ENCODE peak calls at places on chromosomes 16 and 17, in seven cellular contexts. W, S, H, V, P, E and N are unnamed samples. For H3K36me3 and H3K4me1, the result is how much of the 10 kb centered on the place peaks cover.

GRCh38 chr17:30378191-30378796 is 433 bp upstream of the CPD start:
- DNase-seq in W (no peak), S (peak), H (peak), V (peak), P (peak), E (peak), N (no peak)

GRCh38 chr17:12631076-12631475 is 34.6 kb upstream of the MYOCD start:
- DNase-seq in W (no peak), S (no peak), H (no peak), V (no peak), P (no peak), E (no peak), N (no peak)

GRCh38 chr17:77834170-77835115 is 124.1 kb upstream of the TNRC6C start:
- DNase-seq in W (no peak), S (peak), H (peak), V (no peak), P (no peak), E (peak), N (peak)

GRCh38 chr17:35467824-35468223 is 19.3 kb upstream of the SLFN13 start:
- DNase-seq in W (no peak), S (no peak), H (no peak), V (no peak), P (peak), E (no peak), N (no peak)

GRCh38 chr16:66899945-66900688 is 18.6 kb downstream of the CDH16 start:
- DNase-seq in W (no peak), S (peak), H (peak), V (peak), P (no peak), E (peak), N (peak)

GRCh38 chr16:10978846-10979446 is 34.6 kb downstream of the CLEC16A start:
- DNase-seq in W (no peak), S (no peak), H (no peak), V (no peak), P (no peak), E (no peak), N (no peak)

GRCh38 chr17:3983945-3984484 is 19.8 kb upstream of the ATP2A3 start:
- DNase-seq in W (no peak), S (peak), H (no peak), V (no peak), P (no peak), E (peak), N (peak)

GRCh38 chr16:15907863-15908478 is 19.6 kb upstream of the CEP20 start:
- DNase-seq in W (peak), S (no peak), H (no peak), V (peak), P (peak), E (peak), N (peak)

GRCh38 chr17:65467156-65467555 is 94.3 kb downstream of the AXIN2 start:
- DNase-seq in W (peak), S (no peak), H (no peak), V (no peak), P (no peak), E (no peak), N (no peak)

GRCh38 chr17:8857919-8858318 is 9.6 kb downstream of the PIK3R6 start:
- DNase-seq in W (no peak), S (peak), H (no peak), V (no peak), P (peak), E (peak), N (peak)

GRCh38 chr17:10702574-10702973 is 5.2 kb downstream of the ADPRM start:
- DNase-seq in W (no peak), S (no peak), H (no peak), V (no peak), P (no peak), E (peak), N (no peak)

GRCh38 chr16:57788951-57789350 is 13.3 kb downstream of the KIFC3 start:
- DNase-seq in W (no peak), S (no peak), H (no peak), V (no peak), P (no peak), E (no peak), N (no peak)

GRCh38 chr17:79000396-79001189 is 9.0 kb downstream of the CANT1 start:
- DNase-seq in W (no peak), S (no peak), H (no peak), V (no peak), P (no peak), E (no peak), N (no peak)

GRCh38 chr17:82170412-82170961 is 42.2 kb downstream of the CCDC57 start:
- DNase-seq in W (no peak), S (no peak), H (no peak), V (no peak), P (no peak), E (no peak), N (no peak)

GRCh38 chr16:23079683-23080221 is 69.5 kb downstream of the USP31 start:
- DNase-seq in W (no peak), S (no peak), H (peak), V (peak), P (no peak), E (no peak), N (no peak)
- H3K36me3 ChIP-seq in W (half or more), S (under half), H (under half), V (under half), P (under half), E (under half), N (under half)

DNA sequence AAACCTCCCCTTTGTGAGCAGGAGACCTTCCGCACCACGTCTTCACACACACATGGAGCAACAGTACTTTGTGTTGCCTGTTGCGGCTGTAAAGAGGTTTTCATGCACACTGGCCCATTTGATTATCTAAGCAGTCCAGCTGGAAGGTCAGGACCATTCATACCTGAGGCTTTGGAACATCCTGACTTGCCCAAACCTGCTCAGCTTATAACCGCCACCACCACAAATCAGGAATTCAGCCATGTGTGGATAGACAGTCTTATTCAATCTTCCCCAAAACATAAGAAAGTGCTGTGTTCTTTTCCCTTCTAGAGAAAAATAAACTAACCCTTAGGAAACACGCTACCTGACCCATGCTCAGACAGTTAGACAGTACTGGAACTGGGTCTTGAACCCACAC is 81.6 kb upstream of the XYLT1 start:
- DNase-seq in W (no peak), S (no peak), H (no peak), V (no peak), P (no peak), E (no peak), N (no peak)
- H3K27ac ChIP-seq in W (no peak), S (no peak), H (no peak), V (no peak), P (no peak), E (no peak), N (no peak)

GRCh38 chr17:38596651-38597050 is 9.1 kb downstream of the SRCIN1 start:
- DNase-seq in W (no peak), S (no peak), H (no peak), V (no peak), P (no peak), E (no peak), N (no peak)
- H3K4me1 ChIP-seq in W (under half), S (under half), H (under half), V (under half), P (under half), E (under half), N (under half)

GRCh38 chr17:48060249-48060648 is 12.1 kb downstream of the NFE2L1 start:
- DNase-seq in W (no peak), S (no peak), H (no peak), V (no peak), P (no peak), E (no peak), N (no peak)
- H3K36me3 ChIP-seq in W (half or more), S (under half), H (under half), V (under half), P (half or more), E (half or more), N (half or more)

DNA sequence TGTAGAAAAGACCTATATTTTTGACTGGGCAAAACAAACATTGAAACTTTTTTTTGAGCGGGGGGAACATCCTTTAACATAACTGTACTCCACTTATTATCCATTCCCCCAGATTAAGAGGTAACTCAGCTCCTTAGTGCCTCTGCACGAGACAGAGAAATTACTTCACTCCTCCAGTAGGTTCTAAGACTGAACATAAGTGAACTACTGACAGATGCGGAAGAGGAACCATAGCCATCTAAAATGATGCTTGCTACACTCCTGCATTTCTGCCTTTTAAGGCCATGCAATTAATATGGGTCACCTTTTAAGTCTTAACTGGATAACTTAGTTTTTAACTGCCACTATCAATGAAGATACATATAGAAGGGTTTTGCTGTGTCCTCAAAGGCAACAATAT is 9.5 kb downstream of the CRYBA1 start:
- DNase-seq in W (no peak), S (no peak), H (no peak), V (no peak), P (no peak), E (no peak), N (no peak)
- H3K27ac ChIP-seq in W (no peak), S (no peak), H (no peak), V (no peak), P (no peak), E (no peak), N (no peak)

GRCh38 chr17:55304171-55304859 is 39.6 kb downstream of the HLF start:
- DNase-seq in W (no peak), S (no peak), H (no peak), V (no peak), P (no peak), E (no peak), N (no peak)
- H3K4me1 ChIP-seq in W (under half), S (under half), H (under half), V (under half), P (under half), E (under half), N (under half)

DNA sequence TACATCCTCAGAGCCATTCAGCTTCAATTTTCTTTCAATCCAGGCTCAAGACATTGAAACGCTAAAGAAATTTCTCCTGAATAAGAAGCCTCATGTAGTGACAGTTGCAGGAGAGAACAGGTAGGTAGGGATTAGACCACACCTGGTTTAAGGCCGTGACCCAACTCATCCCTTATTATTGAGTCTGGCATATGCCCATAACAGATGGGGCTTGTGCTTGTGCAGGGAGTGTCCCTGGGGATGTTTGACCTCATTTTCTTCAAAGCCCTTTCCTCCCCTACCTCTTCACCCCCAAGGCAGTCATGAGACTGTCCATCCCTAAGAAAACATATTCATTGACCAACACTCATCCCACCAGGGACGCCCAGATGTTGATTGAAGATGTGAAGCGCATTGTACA is 24.3 kb downstream of the SUPT6H start:
- DNase-seq in W (no peak), S (no peak), H (no peak), V (no peak), P (no peak), E (no peak), N (no peak)
- H3K36me3 ChIP-seq in W (half or more), S (half or more), H (under half), V (half or more), P (half or more), E (half or more), N (half or more)

DNA sequence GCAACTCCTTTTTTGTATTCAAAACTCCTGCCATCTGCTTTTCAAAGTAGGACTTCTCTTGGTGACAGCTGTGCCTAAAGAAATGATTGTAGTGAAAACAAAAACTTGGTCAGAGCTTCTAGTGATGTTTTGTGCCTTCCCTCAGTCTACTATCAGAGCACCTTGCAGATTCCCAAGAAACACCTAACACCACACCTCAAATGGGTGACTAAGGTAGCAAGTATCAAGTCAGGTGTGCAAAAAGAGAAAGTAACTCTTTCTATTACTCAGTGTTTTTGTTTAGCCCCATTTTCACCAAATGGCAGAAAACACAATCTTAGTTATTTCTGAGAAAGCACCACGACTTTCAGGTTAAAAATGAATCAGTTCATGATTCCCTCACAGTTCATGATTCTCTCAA is 2.0 kb upstream of the PMFBP1 start:
- DNase-seq in W (no peak), S (no peak), H (no peak), V (no peak), P (no peak), E (no peak), N (no peak)
- H3K27ac ChIP-seq in W (no peak), S (no peak), H (no peak), V (no peak), P (no peak), E (no peak), N (no peak)